ENCODE peak calls at places on chromosomes 6 and 20, in six cellular contexts. One of them, this sample, is unnamed.

GRCh38 chr6:1812034-1812433 is 202.3 kb downstream of the FOXC1 start:
- DNase-seq in iris pigment epithelial cell: no peak
- DNase-seq in T-helper 22 cell: no peak
- DNase-seq in non-pigmented ciliary epithelial cell: no peak
- DNase-seq in ELR: no peak
- DNase-seq in NCI-H187: no peak
- DNase-seq in this sample: no peak

GRCh38 chr20:51122931-51123658 is 100.2 kb upstream of the KCNG1 start:
- DNase-seq in NCI-H187: no peak
- DNase-seq in iris pigment epithelial cell: no peak
- DNase-seq in ELR: no peak
- DNase-seq in non-pigmented ciliary epithelial cell: no peak
- DNase-seq in T-helper 22 cell: no peak
- DNase-seq in this sample: peak

GRCh38 chr6:150418825-150419594 is 50.2 kb downstream of the IYD start:
- DNase-seq in T-helper 22 cell: no peak
- DNase-seq in non-pigmented ciliary epithelial cell: no peak
- DNase-seq in iris pigment epithelial cell: peak
- DNase-seq in NCI-H187: no peak
- DNase-seq in ELR: peak
- DNase-seq in this sample: peak

GRCh38 chr20:57613481-57613921 is 6.7 kb downstream of the ZBP1 start:
- DNase-seq in NCI-H187: no peak
- DNase-seq in ELR: no peak
- DNase-seq in iris pigment epithelial cell: no peak
- DNase-seq in T-helper 22 cell: no peak
- DNase-seq in non-pigmented ciliary epithelial cell: no peak
- DNase-seq in this sample: no peak

GRCh38 chr20:41480054-41480770 is 113.6 kb upstream of the EMILIN3 start:
- DNase-seq in NCI-H187: no peak
- DNase-seq in non-pigmented ciliary epithelial cell: no peak
- DNase-seq in T-helper 22 cell: no peak
- DNase-seq in ELR: peak
- DNase-seq in iris pigment epithelial cell: peak
- DNase-seq in this sample: no peak

GRCh38 chr6:84093405-84094049 is 60.0 kb downstream of the MRAP2 start:
- DNase-seq in non-pigmented ciliary epithelial cell: no peak
- DNase-seq in iris pigment epithelial cell: peak
- DNase-seq in ELR: no peak
- DNase-seq in NCI-H187: no peak
- DNase-seq in T-helper 22 cell: no peak
- DNase-seq in this sample: no peak

GRCh38 chr6:39047434-39048327 is 900 bp upstream of the GLP1R start:
- DNase-seq in NCI-H187: no peak
- DNase-seq in iris pigment epithelial cell: no peak
- DNase-seq in non-pigmented ciliary epithelial cell: no peak
- DNase-seq in ELR: no peak
- DNase-seq in T-helper 22 cell: no peak
- DNase-seq in this sample: no peak

GRCh38 chr6:72149715-72150114 is 263.4 kb downstream of the RIMS1 start:
- DNase-seq in T-helper 22 cell: no peak
- DNase-seq in NCI-H187: no peak
- DNase-seq in ELR: no peak
- DNase-seq in iris pigment epithelial cell: peak
- DNase-seq in non-pigmented ciliary epithelial cell: no peak
- DNase-seq in this sample: no peak

GRCh38 chr6:42136508-42137191 is 5.8 kb downstream of the C6orf132 start:
- DNase-seq in non-pigmented ciliary epithelial cell: peak
- DNase-seq in iris pigment epithelial cell: peak
- DNase-seq in NCI-H187: no peak
- DNase-seq in ELR: peak
- DNase-seq in T-helper 22 cell: no peak
- DNase-seq in this sample: no peak

GRCh38 chr6:11700118-11700718 is 78.4 kb downstream of the ADTRP start:
- DNase-seq in iris pigment epithelial cell: peak
- DNase-seq in NCI-H187: no peak
- DNase-seq in non-pigmented ciliary epithelial cell: no peak
- DNase-seq in ELR: peak
- DNase-seq in T-helper 22 cell: no peak
- DNase-seq in this sample: peak

This sample was measured in MM.1S.